ENCODE peak calls at places on chromosomes 3 and 15, in ten cellular contexts. R is cardiac septum; J is heart right ventricle; B is iPS-NIHi11; Y is ovary; D is Peyer's patch; U is colonic mucosa; I is lower lobe of right lung; G is stimulated activated naive CD4-positive, alpha-beta T cell; X is GM19239. W is an unnamed sample.

GRCh38 chr15:53752406-53752805 is 7.1 kb downstream of the WDR72 start:
- DNase-seq in R (no peak), J (no peak), B (no peak), Y (no peak), D (no peak), U (no peak), I (no peak), G (no peak), X (no peak), W (no peak)

GRCh38 chr3:151969026-151969658 is 95.7 kb downstream of the SUCNR1 start:
- DNase-seq in R (no peak), J (no peak), B (peak), Y (no peak), D (no peak), U (no peak), I (no peak), G (no peak), X (no peak), W (no peak)

GRCh38 chr3:56467108-56467507 is 1.2 kb downstream of the ERC2 start:
- DNase-seq in R (no peak), J (peak), B (peak), Y (peak), D (peak), U (peak), I (peak), G (no peak), X (no peak), W (peak)

GRCh38 chr3:53708001-53708621 is 138.1 kb downstream of the CHDH start:
- DNase-seq in R (no peak), J (peak), B (no peak), Y (no peak), D (no peak), U (no peak), I (peak), G (no peak), X (no peak), W (no peak)

GRCh38 chr3:54870423-54870822 is 57.4 kb downstream of the LRTM1 start:
- DNase-seq in R (no peak), J (peak), B (peak), Y (peak), D (no peak), U (no peak), I (no peak), G (no peak), X (no peak), W (no peak)

GRCh38 chr3:71926242-71926560 is 141.3 kb upstream of the PROK2 start:
- DNase-seq in R (no peak), J (no peak), B (peak), Y (no peak), D (no peak), U (peak), I (no peak), G (no peak), X (no peak), W (peak)

GRCh38 chr3:180922242-180922641 is 9.8 kb downstream of the FXR1 start:
- DNase-seq in R (no peak), J (no peak), B (no peak), Y (no peak), D (no peak), U (no peak), I (no peak), G (no peak), X (no peak), W (no peak)

GRCh38 chr3:127458698-127459097 is 131.8 kb downstream of the TPRA1 start:
- DNase-seq in R (no peak), J (no peak), B (peak), Y (no peak), D (no peak), U (no peak), I (no peak), G (no peak), X (no peak), W (no peak)

GRCh38 chr3:24682141-24682547 is 187.5 kb upstream of the THRB start:
- DNase-seq in R (no peak), J (no peak), B (no peak), Y (no peak), D (no peak), U (no peak), I (no peak), G (no peak), X (no peak), W (no peak)

GRCh38 chr3:143897558-143898305 is 49.5 kb upstream of the SLC9A9 start:
- DNase-seq in R (no peak), J (no peak), B (no peak), Y (no peak), D (no peak), U (no peak), I (no peak), G (no peak), X (no peak), W (no peak)

GRCh38 chr3:176714034-176714433 is 483.2 kb downstream of the TBL1XR1 start:
- DNase-seq in R (no peak), J (no peak), B (no peak), Y (no peak), D (no peak), U (no peak), I (no peak), G (no peak), X (no peak), W (no peak)

GRCh38 chr3:109188726-109189125 is 52.2 kb downstream of the C3orf85 start:
- DNase-seq in R (no peak), J (no peak), B (no peak), Y (no peak), D (no peak), U (no peak), I (no peak), G (no peak), X (no peak), W (no peak)

GRCh38 chr15:51668446-51668845 is 12.9 kb upstream of the SCG3 start:
- DNase-seq in R (no peak), J (no peak), B (no peak), Y (no peak), D (no peak), U (no peak), I (no peak), G (no peak), X (no peak), W (no peak)

GRCh38 chr3:147431746-147432145 is 22.6 kb downstream of the ZIC1 start:
- DNase-seq in R (no peak), J (no peak), B (no peak), Y (no peak), D (no peak), U (no peak), I (no peak), G (no peak), X (no peak), W (no peak)

GRCh38 chr15:48507416-48508065 is 138.0 kb downstream of the FBN1 start:
- DNase-seq in R (no peak), J (peak), B (peak), Y (peak), D (no peak), U (peak), I (no peak), G (no peak), X (peak), W (no peak)

GRCh38 chr3:22103423-22103822 is 352.4 kb upstream of the ZNF385D start:
- DNase-seq in R (no peak), J (no peak), B (no peak), Y (no peak), D (no peak), U (no peak), I (no peak), G (no peak), X (no peak), W (no peak)

GRCh38 chr3:186775999-186776398 is 7.4 kb upstream of the EIF4A2 start:
- DNase-seq in R (no peak), J (no peak), B (no peak), Y (no peak), D (no peak), U (no peak), I (no peak), G (no peak), X (no peak), W (no peak)

GRCh38 chr3:171269557-171269956 is 190.6 kb downstream of the TNIK start:
- DNase-seq in R (no peak), J (no peak), B (no peak), Y (no peak), D (no peak), U (no peak), I (no peak), G (no peak), X (no peak), W (no peak)

GRCh38 chr3:135229018-135229495 is 434.0 kb downstream of the EPHB1 start:
- DNase-seq in R (no peak), J (peak), B (peak), Y (no peak), D (peak), U (no peak), I (no peak), G (no peak), X (no peak), W (no peak)

GRCh38 chr3:77606372-77606771 is 566.5 kb downstream of the ROBO2 start:
- DNase-seq in R (no peak), J (no peak), B (no peak), Y (no peak), D (no peak), U (no peak), I (no peak), G (no peak), X (no peak), W (no peak)

GRCh38 chr3:108103971-108104797 is 13.4 kb upstream of the CD47 start:
- DNase-seq in R (peak), J (peak), B (no peak), Y (peak), D (no peak), U (no peak), I (no peak), G (no peak), X (no peak), W (no peak)

GRCh38 chr3:171457263-171458055 is 2.7 kb downstream of the TNIK start:
- DNase-seq in R (no peak), J (no peak), B (no peak), Y (no peak), D (peak), U (peak), I (no peak), G (no peak), X (no peak), W (peak)

GRCh38 chr3:50961361-50961760 is 286.6 kb downstream of the DOCK3 start:
- DNase-seq in R (no peak), J (no peak), B (no peak), Y (no peak), D (no peak), U (no peak), I (no peak), G (no peak), X (no peak), W (no peak)

GRCh38 chr3:194472290-194472920 is 14.4 kb downstream of the ATP13A3 start:
- DNase-seq in R (no peak), J (peak), B (peak), Y (no peak), D (no peak), U (no peak), I (no peak), G (peak), X (no peak), W (no peak)

GRCh38 chr15:71195242-71195641 is 80.0 kb downstream of the THSD4 start:
- DNase-seq in R (no peak), J (no peak), B (peak), Y (no peak), D (no peak), U (no peak), I (no peak), G (no peak), X (no peak), W (no peak)

GRCh38 chr3:167776144-167776685 is 40.7 kb downstream of the SERPINI1 start:
- DNase-seq in R (no peak), J (no peak), B (no peak), Y (no peak), D (no peak), U (no peak), I (no peak), G (no peak), X (no peak), W (no peak)

GRCh38 chr3:169813757-169814517 is 1.2 kb upstream of the LRRC34 start:
- DNase-seq in R (no peak), J (no peak), B (peak), Y (peak), D (peak), U (peak), I (peak), G (peak), X (peak), W (peak)